ENCODE peak calls at places on chromosomes 11 and 22, in four cellular contexts. R, C, V and O are unnamed samples.

GRCh38 chr11:100546714-100547113 is 140.4 kb upstream of the ARHGAP42 start:
- DNase-seq in V (no peak), R (no peak), C (peak; percentile 21), O (no peak)

GRCh38 chr22:48098243-48098935 is 1335.9 kb downstream of the TBC1D22A start:
- DNase-seq in V (no peak), R (no peak), C (no peak), O (no peak)

GRCh38 chr11:8103909-8104308 is 22.9 kb downstream of the TUB start:
- DNase-seq in C (no peak), R (no peak), V (no peak), O (no peak)

GRCh38 chr22:43113516-43114251 is 3.1 kb downstream of the BIK start:
- DNase-seq in R (no peak), C (no peak), V (peak; percentile 88), O (no peak)

GRCh38 chr11:3121416-3121815 is 43.7 kb downstream of the OSBPL5 start:
- DNase-seq in C (no peak), R (no peak), V (peak; percentile 20), O (no peak)

GRCh38 chr11:130168105-130168504 is 8.5 kb downstream of the ST14 start:
- DNase-seq in C (no peak), V (no peak), R (no peak), O (no peak)

GRCh38 chr22:39664485-39665200 is 94.1 kb downstream of the CACNA1I start:
- DNase-seq in R (peak; percentile 94), C (no peak), V (no peak), O (no peak)

GRCh38 chr11:70244698-70245097 is 25.8 kb upstream of the PPFIA1 start:
- DNase-seq in C (no peak), V (no peak), R (no peak), O (no peak)

GRCh38 chr11:47296045-47296444 is 26.1 kb downstream of the MADD start:
- DNase-seq in R (no peak), C (no peak), V (no peak), O (no peak)

GRCh38 chr11:102144357-102145342 is 34.4 kb downstream of the YAP1 start:
- DNase-seq in V (peak; percentile 57), R (no peak), C (no peak), O (no peak)

GRCh38 chr11:115930276-115930675 is 426.1 kb upstream of the CADM1 start:
- DNase-seq in R (no peak), C (no peak), V (no peak), O (no peak)

GRCh38 chr22:49608660-49609059 is 219.0 kb downstream of the BRD1 start:
- DNase-seq in R (no peak), C (no peak), V (no peak), O (peak; percentile 41)

GRCh38 chr11:114291381-114291780 is 4.8 kb upstream of the NNMT start:
- DNase-seq in R (no peak), C (no peak), V (no peak), O (no peak)

GRCh38 chr11:122189259-122189658 is 73.2 kb upstream of the BLID start:
- DNase-seq in R (no peak), V (no peak), C (peak; percentile 90), O (no peak)

GRCh38 chr11:898540-899190 is 11.9 kb downstream of the CHID1 start:
- DNase-seq in C (no peak), V (no peak), R (peak; percentile 49), O (no peak)

GRCh38 chr11:27040302-27041115 is at the start of gene BBOX1:
- DNase-seq in C (no peak), V (no peak), R (peak; percentile 11), O (no peak)

GRCh38 chr22:39651783-39652058 is 81.2 kb downstream of the CACNA1I start:
- DNase-seq in V (no peak), C (no peak), R (no peak), O (no peak)

GRCh38 chr11:7759010-7759409 is 37.7 kb downstream of the OR5P2 start:
- DNase-seq in C (no peak), V (no peak), R (no peak), O (no peak)

GRCh38 chr11:44621784-44622183 is 56.3 kb downstream of the CD82 start:
- DNase-seq in C (no peak), R (no peak), V (peak; percentile 15), O (no peak)

GRCh38 chr11:811446-812245 is 1.9 kb downstream of the RPLP2 start:
- DNase-seq in C (no peak), V (no peak), R (no peak), O (no peak)

GRCh38 chr11:74460481-74461154 is 6.7 kb downstream of the KCNE3 start:
- DNase-seq in V (no peak), C (no peak), R (peak; percentile 17), O (no peak)

GRCh38 chr11:92979176-92979575 is 9.7 kb downstream of the MTNR1B start:
- DNase-seq in R (no peak), C (no peak), V (no peak), O (no peak)

GRCh38 chr11:121790435-121790834 is 325.6 kb downstream of the BLID start:
- DNase-seq in C (no peak), R (peak; percentile 36), V (no peak), O (no peak)

GRCh38 chr11:4654635-4655335 is 11.0 kb downstream of the OR51E1 start:
- DNase-seq in V (no peak), R (no peak), C (no peak), O (no peak)

GRCh38 chr22:23286296-23286695 is 106.0 kb downstream of the BCR start:
- DNase-seq in R (no peak), C (no peak), V (no peak), O (no peak)

GRCh38 chr22:23285236-23285635 is 104.9 kb downstream of the BCR start:
- DNase-seq in R (no peak), C (no peak), V (no peak), O (no peak)

GRCh38 chr22:23284504-23285033 is 104.3 kb downstream of the BCR start:
- DNase-seq in C (no peak), V (no peak), R (no peak), O (no peak)

GRCh38 chr22:23287136-23288095 is 107.1 kb downstream of the BCR start:
- DNase-seq in R (no peak), C (no peak), V (no peak), O (no peak)

GRCh38 chr22:23285734-23286133 is 105.4 kb downstream of the BCR start:
- DNase-seq in C (no peak), R (no peak), V (no peak), O (no peak)
- TF ChIP-seq POLR2AphosphoS5 in C (no peak), R (no peak), V (no peak), O (no peak)

GRCh38 chr11:68632802-68633201 is 51.5 kb upstream of the GAL start:
- DNase-seq in V (peak; percentile 66), C (peak; percentile 79), R (peak; percentile 94), O (no peak)
- H3K4me3 ChIP-seq in V (no peak overlapping the region), C (no peak overlapping the region), R (no peak overlapping the region), O (no peak overlapping the region)

GRCh38 chr11:125514336-125515101 is 18.5 kb upstream of the FEZ1 start:
- DNase-seq in R (no peak), C (no peak), V (peak; percentile 32), O (no peak)

GRCh38 chr11:125519865-125520834 is 24.1 kb upstream of the FEZ1 start:
- DNase-seq in C (no peak), R (no peak), V (no peak), O (no peak)

GRCh38 chr11:125515102-125515439 is 19.0 kb upstream of the FEZ1 start:
- DNase-seq in R (no peak), V (no peak), C (no peak), O (no peak)

GRCh38 chr11:125516266-125516665 is 20.2 kb upstream of the FEZ1 start:
- DNase-seq in R (no peak), V (no peak), C (no peak), O (no peak)

DNA sequence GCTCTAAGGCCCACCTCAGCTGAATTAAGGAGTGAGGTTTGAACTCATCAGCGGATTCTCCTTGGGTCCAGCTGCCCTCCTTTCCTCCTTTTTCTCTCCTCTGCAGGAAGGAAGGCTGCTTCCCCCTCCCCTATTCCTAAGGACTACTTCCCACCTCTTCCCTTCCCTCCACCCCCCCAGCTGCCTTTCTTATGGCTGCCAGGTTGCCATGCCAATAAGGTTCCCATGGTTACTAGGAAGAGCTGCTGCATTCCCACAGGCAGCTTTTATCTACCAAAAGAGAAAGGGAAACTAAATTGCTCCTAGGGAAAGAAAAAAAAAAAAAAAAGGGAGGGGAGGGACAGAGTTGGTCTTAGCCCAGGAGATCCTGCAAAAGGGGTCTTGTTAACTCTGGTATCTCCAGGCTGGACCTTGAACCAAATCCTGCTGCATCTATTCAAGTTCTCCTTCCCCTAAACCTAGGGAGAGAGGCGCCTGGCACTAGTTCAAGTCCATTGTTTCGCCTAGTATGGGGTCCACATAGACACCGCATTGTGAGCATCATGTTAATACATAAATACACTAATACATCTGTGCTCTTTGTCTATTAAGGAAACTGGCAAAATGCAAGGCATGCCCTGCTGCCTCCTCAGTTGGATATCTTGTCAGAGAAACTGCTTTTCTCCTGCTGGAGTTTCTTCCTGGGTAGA is 21.2 kb upstream of the FEZ1 start:
- DNase-seq in R (peak; percentile 100), V (no peak), C (no peak), O (no peak)
- TF ChIP-seq POLR2AphosphoS5 in R (peak; percentile 32), V (no peak), C (no peak), O (no peak)

DNA sequence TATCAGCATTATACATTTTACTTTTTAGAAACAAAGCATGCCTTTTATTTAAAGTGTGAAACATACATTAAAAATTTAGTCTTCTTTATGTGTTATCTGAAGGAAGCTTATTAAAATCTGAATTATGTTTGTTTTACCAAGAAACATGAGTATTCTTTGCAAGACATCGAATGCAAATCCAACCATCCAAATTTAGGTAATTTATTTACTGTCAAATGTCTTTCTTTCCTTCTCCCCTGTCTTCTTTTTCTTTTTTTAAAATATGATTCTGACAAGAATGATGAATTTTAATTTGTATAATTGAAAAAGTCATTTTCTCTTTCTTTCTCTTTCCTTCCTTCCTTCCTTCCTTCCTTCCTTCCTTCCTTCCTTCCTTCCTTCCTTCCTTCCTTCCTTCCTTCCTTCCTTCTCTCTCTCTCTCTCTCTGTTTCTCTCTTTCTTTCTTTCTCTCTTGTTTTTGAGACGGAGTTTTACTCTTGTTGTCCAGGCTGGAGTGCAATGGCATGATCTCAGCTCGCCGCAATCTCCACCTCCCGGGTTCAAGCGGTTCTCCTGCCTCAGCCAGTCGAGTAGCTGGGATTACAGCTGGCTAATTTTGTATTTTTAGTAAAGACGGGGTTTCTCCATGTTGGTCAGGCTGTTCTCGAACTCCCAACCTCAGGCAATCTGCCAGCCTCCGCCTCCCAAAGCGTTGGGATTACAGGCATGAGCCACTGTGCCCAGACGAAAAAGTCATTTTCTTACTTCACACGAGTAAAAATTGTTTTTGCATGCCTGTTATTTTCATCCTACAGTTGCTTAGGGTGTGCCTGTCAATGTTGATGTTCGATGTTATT is 157.5 kb downstream of the TMEM135 start:
- DNase-seq in V (no peak), C (no peak), R (no peak), O (no peak)
- H3K4me3 ChIP-seq in V (no peak overlapping the region), C (no peak overlapping the region), R (no peak overlapping the region), O (no peak overlapping the region)

GRCh38 chr22:32698926-32699619 is 102.4 kb upstream of the TIMP3 start:
- DNase-seq in C (no peak), V (no peak), R (no peak), O (peak; percentile 83)
- TF ChIP-seq POLR2AphosphoS5 in C (no peak), V (no peak), R (no peak), O (no peak)